ENCODE peak calls at places on chromosomes 1 and 21, in eight cellular contexts. A is colonic mucosa, R is PC-9, X is pancreas, D is uterus, N is Panc1, O is brain microvascular endothelial cell, P is breast epithelium. E is an unnamed sample.

GRCh38 chr1:100799954-100800612 is 80.5 kb downstream of the VCAM1 start:
- DNase-seq in A (no peak), R (no peak), X (no peak), D (no peak), N (no peak), O (peak; percentile 37), P (no peak), E (no peak)

GRCh38 chr21:29436143-29436542 is 137.4 kb downstream of the BACH1 start:
- DNase-seq in A (no peak), R (no peak), X (no peak), D (no peak), N (no peak), O (no peak), P (no peak), E (no peak)

GRCh38 chr1:160708821-160709220 is 2.8 kb downstream of the CD48 start:
- DNase-seq in A (no peak), R (no peak), X (no peak), D (no peak), N (no peak), O (no peak), P (no peak), E (no peak)

GRCh38 chr1:6519935-6520621 is 28.6 kb upstream of the PLEKHG5 start:
- DNase-seq in A (no peak), R (peak; percentile 31), X (no peak), D (no peak), N (no peak), O (peak; percentile 65), P (peak; percentile 80), E (no peak)

GRCh38 chr1:201142854-201143725 is 11.2 kb downstream of the TMEM9 start:
- DNase-seq in A (no peak), R (no peak), X (no peak), D (no peak), N (no peak), O (no peak), P (no peak), E (no peak)

GRCh38 chr1:23593556-23594148 is 34.4 kb upstream of the ID3 start:
- DNase-seq in A (no peak), R (peak; percentile 88), X (peak; percentile 85), D (no peak), N (no peak), O (no peak), P (no peak), E (peak; percentile 96)

GRCh38 chr1:208309771-208310170 is 65.6 kb upstream of the PLXNA2 start:
- DNase-seq in A (peak; percentile 29), R (no peak), X (no peak), D (no peak), N (no peak), O (no peak), P (no peak), E (no peak)

GRCh38 chr1:200896571-200897187 is 2.0 kb downstream of the INAVA start:
- DNase-seq in A (peak; percentile 95), R (peak; percentile 85), X (peak; percentile 88), D (no peak), N (no peak), O (no peak), P (no peak), E (peak; percentile 85)

GRCh38 chr21:30625449-30625848 is 5.0 kb downstream of the KRTAP20-4 start:
- DNase-seq in A (no peak), R (no peak), X (no peak), D (no peak), N (no peak), O (no peak), P (no peak), E (no peak)

GRCh38 chr1:184163674-184164470 is 112.3 kb downstream of the TSEN15 start:
- DNase-seq in A (no peak), R (no peak), X (no peak), D (no peak), N (no peak), O (peak; percentile 55), P (no peak), E (no peak)

GRCh38 chr1:246753670-246754535 is 29.7 kb downstream of the SCCPDH start:
- DNase-seq in A (peak; percentile 73), R (peak; percentile 54), X (peak; percentile 51), D (peak; percentile 43), N (peak; percentile 27), O (peak; percentile 65), P (no peak), E (no peak)

GRCh38 chr1:26827663-26828062 is 1.2 kb downstream of the ZDHHC18 start:
- DNase-seq in A (no peak), R (no peak), X (no peak), D (no peak), N (no peak), O (no peak), P (no peak), E (no peak)

GRCh38 chr1:19828546-19828945 is 13.5 kb upstream of the RNF186 start:
- DNase-seq in A (no peak), R (no peak), X (no peak), D (no peak), N (no peak), O (peak; percentile 7), P (no peak), E (no peak)

GRCh38 chr1:64231153-64231552 is 27.7 kb downstream of the UBE2U start:
- DNase-seq in A (no peak), R (no peak), X (no peak), D (no peak), N (no peak), O (no peak), P (no peak), E (no peak)

GRCh38 chr1:111274653-111275052 is 16.0 kb upstream of the CHIA start:
- DNase-seq in A (no peak), R (no peak), X (no peak), D (no peak), N (no peak), O (no peak), P (no peak), E (no peak)

GRCh38 chr1:6447016-6447817 is 18.8 kb downstream of the TNFRSF25 start:
- DNase-seq in A (no peak), R (no peak), X (no peak), D (no peak), N (no peak), O (no peak), P (no peak), E (no peak)

GRCh38 chr1:66350001-66350547 is 183.9 kb upstream of the SGIP1 start:
- DNase-seq in A (no peak), R (no peak), X (no peak), D (no peak), N (no peak), O (no peak), P (no peak), E (no peak)

DNA sequence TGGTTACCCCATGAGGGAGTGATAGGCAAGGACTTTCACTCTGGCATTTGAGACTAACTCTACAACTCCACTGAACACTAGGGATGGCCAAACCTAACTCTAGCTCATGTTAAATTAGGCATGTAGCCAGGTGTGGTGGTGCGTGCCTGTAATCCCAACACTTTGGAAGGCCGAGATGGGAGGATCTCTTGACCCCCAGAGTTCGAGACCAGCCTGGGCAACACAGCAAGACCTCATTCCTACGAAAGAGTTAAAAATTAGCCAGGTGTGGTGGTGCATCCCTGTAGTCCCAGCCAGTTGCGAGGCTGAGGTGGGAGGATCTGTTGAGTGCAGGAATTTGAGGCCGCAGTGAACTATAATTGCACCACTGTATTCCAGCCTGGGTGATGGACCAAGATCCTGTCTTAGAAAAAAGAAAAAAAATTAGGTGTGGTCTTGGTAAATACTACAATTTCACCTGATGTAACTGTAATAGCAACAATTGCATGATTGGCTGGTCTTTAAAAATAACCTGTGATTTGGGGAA is 81.2 kb upstream of the ARHGAP29 start:
- DNase-seq in A (no peak), R (no peak), X (no peak), D (no peak), N (no peak), O (no peak), P (no peak), E (no peak)
- H3K27ac ChIP-seq in A (no peak overlapping the region), R (no peak overlapping the region), X (no peak overlapping the region), D (no peak overlapping the region), N (peak overlapping the region; percentile 100), O (no peak overlapping the region), P (no peak overlapping the region), E (peak overlapping the region; percentile 20)

GRCh38 chr1:88080875-88081274 is 603.2 kb upstream of the PKN2 start:
- DNase-seq in A (no peak), R (no peak), X (no peak), D (no peak), N (no peak), O (no peak), P (no peak), E (no peak)

GRCh38 chr1:88074661-88075060 is 609.4 kb upstream of the PKN2 start:
- DNase-seq in A (no peak), R (no peak), X (no peak), D (no peak), N (no peak), O (no peak), P (no peak), E (no peak)

GRCh38 chr1:88075813-88076212 is 608.3 kb upstream of the PKN2 start:
- DNase-seq in A (no peak), R (no peak), X (no peak), D (no peak), N (no peak), O (no peak), P (no peak), E (no peak)

GRCh38 chr1:88079036-88079435 is 605.0 kb upstream of the PKN2 start:
- DNase-seq in A (no peak), R (no peak), X (no peak), D (no peak), N (no peak), O (no peak), P (no peak), E (no peak)
- TF ChIP-seq CTCF in A (no peak), R (peak; percentile 46), X (no peak), D (no peak), N (peak; percentile 52), O (peak; percentile 75), P (no peak), E (peak; percentile 40)

GRCh38 chr1:10691075-10691739 is 105.2 kb downstream of the CASZ1 start:
- DNase-seq in A (no peak), R (no peak), X (no peak), D (no peak), N (no peak), O (no peak), P (no peak), E (no peak)

GRCh38 chr1:10690484-10690883 is 106.0 kb downstream of the CASZ1 start:
- DNase-seq in A (no peak), R (no peak), X (no peak), D (no peak), N (no peak), O (no peak), P (no peak), E (no peak)

GRCh38 chr1:10693152-10693496 is 103.3 kb downstream of the CASZ1 start:
- DNase-seq in A (no peak), R (no peak), X (no peak), D (no peak), N (no peak), O (no peak), P (no peak), E (no peak)

GRCh38 chr1:10692401-10693021 is 103.9 kb downstream of the CASZ1 start:
- DNase-seq in A (peak; percentile 88), R (peak; percentile 65), X (peak; percentile 75), D (no peak), N (peak; percentile 15), O (no peak), P (no peak), E (no peak)

GRCh38 chr1:10691740-10692125 is 104.7 kb downstream of the CASZ1 start:
- DNase-seq in A (no peak), R (no peak), X (no peak), D (no peak), N (no peak), O (no peak), P (no peak), E (no peak)
- H3K4me3 ChIP-seq in A (no peak overlapping the region), R (no peak overlapping the region), X (no peak overlapping the region), D (no peak overlapping the region), N (no peak overlapping the region), O (no peak overlapping the region), P (no peak overlapping the region), E (no peak overlapping the region)

GRCh38 chr1:81974883-81975555 is 174.3 kb downstream of the ADGRL2 start:
- DNase-seq in A (no peak), R (no peak), X (no peak), D (no peak), N (no peak), O (no peak), P (no peak), E (no peak)
- H3K27ac ChIP-seq in A (no peak overlapping the region), R (no peak overlapping the region), X (no peak overlapping the region), D (no peak overlapping the region), N (no peak overlapping the region), O (no peak overlapping the region), P (no peak overlapping the region), E (no peak overlapping the region)

E was measured in RWPE2.